ENCODE peak calls at places on chromosomes 11 and 22, in four cellular contexts. O is SW480, S is esophagus muscularis mucosa, B is cardiac fibroblast. Q is an unnamed sample.

GRCh38 chr11:134471341-134472187 is 59.5 kb upstream of the B3GAT1 start:
- DNase-seq in O (no peak), S (no peak), B (no peak), Q (no peak)

GRCh38 chr11:3823303-3823702 is 14.9 kb downstream of the PGAP2 start:
- DNase-seq in O (no peak), S (no peak), B (peak; percentile 82), Q (peak; percentile 66)

GRCh38 chr11:64036081-64037026 is 623 bp downstream of the FLRT1 start:
- DNase-seq in O (peak; percentile 39), S (no peak), B (peak; percentile 37), Q (peak; percentile 56)

GRCh38 chr22:40524392-40525249 is 111.9 kb downstream of the MRTFA start:
- DNase-seq in O (no peak), S (no peak), B (peak; percentile 62), Q (peak; percentile 48)

GRCh38 chr11:33942954-33943353 is 51.1 kb upstream of the LMO2 start:
- DNase-seq in O (no peak), S (no peak), B (peak; percentile 93), Q (peak; percentile 87)

GRCh38 chr11:87031433-87032170 is 6.1 kb upstream of the TMEM135 start:
- DNase-seq in O (no peak), S (no peak), B (no peak), Q (no peak)

GRCh38 chr22:24550902-24551229 is 4.1 kb downstream of the GUCD1 start:
- DNase-seq in O (no peak), S (no peak), B (no peak), Q (no peak)

GRCh38 chr11:70326365-70326803 is 55.9 kb downstream of the PPFIA1 start:
- DNase-seq in O (no peak), S (no peak), B (peak; percentile 88), Q (no peak)

GRCh38 chr22:46052801-46053562 is 76.0 kb upstream of the WNT7B start:
- DNase-seq in O (peak; percentile 87), S (no peak), B (peak; percentile 53), Q (peak; percentile 76)

GRCh38 chr11:10483174-10483573 is 28.1 kb downstream of the AMPD3 start:
- DNase-seq in O (no peak), S (no peak), B (no peak), Q (no peak)

GRCh38 chr22:48974443-48975251 is 853.0 kb downstream of the BRD1 start:
- DNase-seq in O (no peak), S (peak; percentile 85), B (no peak), Q (no peak)

GRCh38 chr22:19523240-19524169 is 705 bp downstream of the CLDN5 start:
- DNase-seq in O (peak; percentile 22), S (no peak), B (peak; percentile 47), Q (no peak)

GRCh38 chr11:65207918-65208784 is 26.4 kb downstream of the CAPN1 start:
- DNase-seq in O (no peak), S (no peak), B (no peak), Q (no peak)

GRCh38 chr11:108536783-108537182 is 38.6 kb upstream of the POGLUT3 start:
- DNase-seq in O (no peak), S (peak; percentile 24), B (no peak), Q (no peak)

GRCh38 chr22:48551061-48551460 is 1276.6 kb downstream of the BRD1 start:
- DNase-seq in O (no peak), S (no peak), B (no peak), Q (no peak)

GRCh38 chr22:22387386-22387736 is 121.2 kb downstream of the ZNF280B start:
- DNase-seq in O (no peak), S (no peak), B (no peak), Q (no peak)

GRCh38 chr11:119478711-119479285 is 55.8 kb upstream of the THY1 start:
- DNase-seq in O (peak; percentile 14), S (peak; percentile 55), B (no peak), Q (no peak)

GRCh38 chr11:60699282-60699681 is at the start of gene MS4A8:
- DNase-seq in O (peak; percentile 25), S (peak; percentile 55), B (no peak), Q (no peak)

GRCh38 chr11:2844116-2844515 is 41.5 kb downstream of the CDKN1C start:
- DNase-seq in O (peak; percentile 91), S (no peak), B (no peak), Q (no peak)